ENCODE peak calls at places on chromosomes 13 and 19, in four cellular contexts. M is IMR-90, B is keratinocyte, G is K562. Y is an unnamed sample.

GRCh38 chr13:85806553-85807175 is 7.4 kb upstream of the SLITRK6 start:
- DNase-seq in M (peak; percentile 61), B (peak; percentile 2), G (peak; percentile 4), Y (peak; percentile 37)

GRCh38 chr19:18776736-18777135 is 14.4 kb downstream of the COMP start:
- DNase-seq in M (peak; percentile 57), B (no peak), G (no peak), Y (no peak)

GRCh38 chr13:48532146-48532472 is 771 bp downstream of the RCBTB2 start:
- DNase-seq in M (peak; percentile 52), B (no peak), G (no peak), Y (no peak)

GRCh38 chr13:98796798-98797197 is 44.3 kb upstream of the SLC15A1 start:
- DNase-seq in M (no peak), B (no peak), G (peak; percentile 39), Y (no peak)

GRCh38 chr13:30792257-30793000 is 57.1 kb downstream of the ALOX5AP start:
- DNase-seq in M (peak; percentile 94), B (peak; percentile 56), G (no peak), Y (peak; percentile 96)

GRCh38 chr13:20136781-20137703 is 23.8 kb downstream of the GJA3 start:
- DNase-seq in M (no peak), B (no peak), G (peak; percentile 17), Y (no peak)

GRCh38 chr13:61024046-61024445 is 391.6 kb downstream of the PCDH20 start:
- DNase-seq in M (no peak), B (no peak), G (no peak), Y (no peak)

GRCh38 chr13:63942372-63942771 is 2526.7 kb upstream of the PCDH20 start:
- DNase-seq in M (peak; percentile 50), B (no peak), G (no peak), Y (no peak)

GRCh38 chr13:72970301-72970880 is 88.4 kb upstream of the KLF5 start:
- DNase-seq in M (no peak), B (no peak), G (no peak), Y (no peak)

GRCh38 chr13:87675851-87676250 is 4.7 kb downstream of the SLITRK5 start:
- DNase-seq in M (no peak), B (no peak), G (no peak), Y (no peak)

GRCh38 chr13:48954086-48954485 is 21.6 kb upstream of the FNDC3A start:
- DNase-seq in M (peak; percentile 51), B (no peak), G (no peak), Y (no peak)

GRCh38 chr13:21069561-21070004 is 8.2 kb upstream of the LATS2 start:
- DNase-seq in M (peak; percentile 99), B (peak; percentile 44), G (no peak), Y (no peak)

GRCh38 chr13:33009019-33009418 is 7.2 kb upstream of the KL start:
- DNase-seq in M (no peak), B (no peak), G (no peak), Y (no peak)

GRCh38 chr13:20991741-20992520 is 69.5 kb downstream of the LATS2 start:
- DNase-seq in M (no peak), B (no peak), G (no peak), Y (no peak)

GRCh38 chr19:31344403-31344802 is 4.8 kb downstream of the TSHZ3 start:
- DNase-seq in M (no peak), B (no peak), G (no peak), Y (no peak)

GRCh38 chr13:110944121-110944967 is 29.5 kb upstream of the ANKRD10 start:
- DNase-seq in M (peak; percentile 69), B (no peak), G (peak; percentile 39), Y (peak; percentile 67)

GRCh38 chr19:35360880-35361420 is 2.7 kb downstream of the FFAR3 start:
- DNase-seq in M (no peak), B (no peak), G (no peak), Y (no peak)

GRCh38 chr19:30785728-30786127 is 413.5 kb downstream of the ZNF536 start:
- DNase-seq in M (no peak), B (no peak), G (no peak), Y (no peak)

GRCh38 chr13:29756506-29756905 is 93.9 kb downstream of the UBL3 start:
- DNase-seq in M (peak; percentile 48), B (no peak), G (no peak), Y (no peak)

GRCh38 chr19:12833747-12834417 is 497 bp downstream of the RTBDN start:
- DNase-seq in M (no peak), B (no peak), G (peak; percentile 80), Y (no peak)

GRCh38 chr13:24680921-24681585 is 845 bp downstream of the ATP12A start:
- DNase-seq in M (no peak), B (no peak), G (no peak), Y (no peak)

GRCh38 chr13:24681930-24682329 is 1.7 kb downstream of the ATP12A start:
- DNase-seq in M (no peak), B (no peak), G (no peak), Y (no peak)

GRCh38 chr13:24679686-24680085 is 522 bp upstream of the ATP12A start:
- DNase-seq in M (no peak), B (no peak), G (no peak), Y (no peak)

GRCh38 chr13:24682353-24682752 is 2.1 kb downstream of the ATP12A start:
- DNase-seq in M (no peak), B (no peak), G (no peak), Y (no peak)

DNA sequence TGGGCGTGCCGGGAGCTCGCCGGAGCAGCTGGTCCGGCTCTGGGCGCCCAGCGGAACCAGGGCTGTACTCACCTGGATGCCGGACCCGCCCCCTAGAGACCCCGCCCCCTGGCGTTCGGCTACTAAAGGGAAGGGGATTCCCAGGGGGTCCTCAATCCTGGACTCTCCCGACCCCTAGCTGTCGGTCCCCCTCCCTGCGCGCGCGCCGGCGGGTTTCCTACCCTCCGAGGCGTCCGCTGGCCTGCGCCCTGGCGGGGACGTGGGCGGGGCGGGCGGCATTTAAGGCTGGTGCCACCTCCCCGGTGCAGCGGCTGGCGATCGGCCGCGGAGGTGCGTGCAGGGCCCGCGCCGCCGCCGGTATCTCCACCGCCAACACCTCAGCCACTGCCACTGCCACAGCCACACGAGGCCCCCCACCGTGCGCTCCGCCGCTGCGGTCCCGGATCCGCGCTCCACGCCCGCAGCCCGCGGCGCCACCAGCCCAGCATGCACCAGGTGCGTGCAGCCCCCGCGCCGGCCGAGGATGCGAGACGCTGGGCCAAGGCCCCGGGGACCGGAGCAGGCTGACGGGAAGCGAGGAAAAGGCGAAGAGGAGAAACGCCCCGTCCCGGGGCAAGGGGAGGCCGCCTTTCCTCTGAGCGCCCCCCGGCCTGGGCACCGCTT is at the start of gene ATP12A:
- DNase-seq in M (no peak), B (no peak), G (no peak), Y (no peak)
- H3K4me2 ChIP-seq in M (no peak within 1 kb of the TSS), B (peak within 1 kb of the TSS; percentile 78), G (no peak within 1 kb of the TSS), Y (no peak within 1 kb of the TSS)

DNA sequence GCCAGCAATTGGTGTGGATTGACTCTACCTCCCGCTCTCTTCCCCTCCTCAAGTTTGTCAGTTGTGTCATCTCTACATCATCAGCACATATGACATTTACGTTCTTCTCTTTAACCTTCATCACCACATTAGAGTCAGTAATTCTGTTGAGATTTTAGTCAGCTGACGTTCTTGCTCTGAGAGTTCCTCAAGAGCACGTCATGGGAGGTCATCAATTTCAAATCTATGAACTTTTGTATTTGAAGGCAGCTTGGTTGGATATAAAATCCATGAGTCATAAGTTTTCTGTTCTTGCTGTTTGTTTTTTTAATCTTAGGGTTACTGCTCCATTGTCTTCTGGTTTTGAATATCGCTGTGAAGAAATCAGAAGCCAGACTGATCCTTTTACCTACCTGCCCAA is 21.8 kb upstream of the ARGLU1 start:
- DNase-seq in M (peak; percentile 52), B (no peak), G (no peak), Y (peak; percentile 18)
- H3K9me1 ChIP-seq in M (no peaks in the 10 kb centered on the region), B (no peaks in the 10 kb centered on the region), G (no peaks in the 10 kb centered on the region), Y (no peaks in the 10 kb centered on the region)

DNA sequence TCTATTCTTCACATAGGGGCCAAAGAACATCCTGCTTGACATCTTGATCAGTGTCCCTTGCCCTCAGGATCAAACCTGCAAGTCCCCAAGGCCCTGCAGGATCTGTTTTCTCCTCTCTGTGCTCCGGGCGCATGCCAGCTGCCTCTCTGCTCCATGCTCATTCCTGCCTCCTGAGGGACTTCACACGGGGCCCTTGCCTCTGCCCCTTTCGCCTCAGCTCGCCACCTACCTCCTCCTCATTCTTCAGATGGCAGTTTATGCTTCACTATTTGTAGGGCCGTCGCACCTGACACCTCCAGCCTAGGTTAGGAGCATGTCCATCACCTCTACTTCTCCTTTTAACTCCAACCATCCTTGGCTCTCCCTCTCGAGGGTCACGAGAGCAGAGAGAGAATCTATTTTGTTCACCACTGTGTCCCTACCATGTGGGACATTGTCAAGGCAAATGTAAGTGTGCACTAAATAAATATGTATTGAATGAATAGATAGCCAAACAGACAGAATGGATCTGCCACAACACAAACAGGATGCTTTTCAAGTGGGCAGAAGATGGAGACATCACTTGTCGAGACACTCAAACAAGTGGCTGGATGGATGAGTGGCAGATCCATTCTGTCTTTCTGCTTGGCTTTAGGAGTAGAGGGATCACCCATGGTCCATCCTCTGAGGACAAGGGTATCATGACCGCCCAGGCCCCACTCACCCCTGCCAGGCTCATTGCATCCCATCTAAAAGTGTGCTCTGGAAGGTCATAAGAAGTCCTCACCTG is 29.6 kb downstream of the ACTN4 start:
- DNase-seq in M (no peak), B (no peak), G (no peak), Y (no peak)
- H3K4me2 ChIP-seq in M (peak overlapping the region; percentile 48), B (no peak overlapping the region), G (peak overlapping the region; percentile 77), Y (no peak overlapping the region)

GRCh38 chr19:17338440-17339078 is 1.2 kb downstream of the GTPBP3 start:
- DNase-seq in M (no peak), B (no peak), G (peak; percentile 15), Y (no peak)
- H3K9me1 ChIP-seq in M (peaks cover 5% of the 10 kb centered on the region), B (no peaks in the 10 kb centered on the region), G (no peaks in the 10 kb centered on the region), Y (no peaks in the 10 kb centered on the region)

DNA sequence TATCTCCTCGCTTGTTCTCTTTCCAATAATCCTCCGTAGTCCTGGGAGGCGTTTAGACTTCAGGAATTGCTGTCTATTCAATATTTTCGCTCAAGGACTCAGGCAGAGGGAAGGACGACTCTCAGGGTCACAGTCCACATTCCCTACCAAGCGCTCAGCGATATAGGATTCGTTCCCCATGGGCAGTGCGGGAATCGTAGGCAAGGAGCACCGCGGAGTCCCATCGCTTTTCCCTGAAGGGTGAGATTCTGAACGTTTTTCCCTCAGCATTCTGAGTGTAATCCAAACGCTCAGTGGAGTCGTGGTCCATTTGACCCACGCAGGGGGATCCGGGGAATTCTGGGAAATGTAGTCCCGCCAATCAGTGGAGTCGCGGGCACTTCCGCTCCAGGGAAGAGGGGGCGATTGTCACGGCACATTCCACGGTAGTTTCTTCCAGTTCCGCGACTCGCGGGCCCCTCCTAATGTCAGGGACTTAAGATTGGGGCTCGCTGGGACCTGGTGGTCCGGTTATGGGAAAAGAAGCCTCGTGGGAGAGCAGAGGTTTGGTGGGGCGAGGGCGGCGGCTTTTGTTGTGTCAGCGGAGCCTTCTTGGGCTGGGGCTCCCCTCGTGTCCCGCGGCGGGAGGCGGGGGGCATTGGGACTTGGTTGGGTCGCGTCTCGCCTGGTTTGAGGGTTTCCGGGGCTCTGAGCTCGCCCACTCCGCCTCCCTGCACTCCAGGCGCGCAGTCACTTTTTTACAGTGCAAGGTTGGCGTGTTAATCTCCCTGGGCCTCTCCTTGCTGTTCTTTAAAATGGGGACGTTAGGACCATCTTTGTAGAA is at the start of gene ZNF234:
- DNase-seq in M (peak; percentile 85), B (no peak), G (peak; percentile 59), Y (peak; percentile 83)
- H3K4me2 ChIP-seq in M (peak within 1 kb of the TSS; percentile 93), B (peak within 1 kb of the TSS; percentile 98), G (peak within 1 kb of the TSS; percentile 89), Y (peak within 1 kb of the TSS; percentile 82)